ENCODE peak calls at places on chromosomes 6 and 20, in five cellular contexts. One of them, this sample, is unnamed.

GRCh38 chr20:63342561-63343459 is 18.3 kb downstream of the CHRNA4 start:
- DNase-seq in PC-9: no peak
- DNase-seq in CD8-positive, alpha-beta T cell: no peak
- DNase-seq in nephron progenitor cell: no peak
- DNase-seq in CD14-positive monocyte: no peak
- DNase-seq in this sample: no peak

GRCh38 chr6:159217595-159218275 is 48.5 kb downstream of the FNDC1 start:
- DNase-seq in PC-9: no peak
- DNase-seq in CD8-positive, alpha-beta T cell: no peak
- DNase-seq in nephron progenitor cell: peak
- DNase-seq in CD14-positive monocyte: no peak
- DNase-seq in this sample: peak

GRCh38 chr6:130583268-130583667 is 217.5 kb downstream of the TMEM200A start:
- DNase-seq in PC-9: no peak
- DNase-seq in CD8-positive, alpha-beta T cell: no peak
- DNase-seq in nephron progenitor cell: no peak
- DNase-seq in CD14-positive monocyte: no peak
- DNase-seq in this sample: no peak

GRCh38 chr20:41643504-41643938 is 25.3 kb upstream of the CHD6 start:
- DNase-seq in PC-9: peak
- DNase-seq in CD8-positive, alpha-beta T cell: no peak
- DNase-seq in nephron progenitor cell: no peak
- DNase-seq in CD14-positive monocyte: no peak
- DNase-seq in this sample: peak

GRCh38 chr6:89976141-89977020 is 82.1 kb downstream of the GJA10 start:
- DNase-seq in PC-9: no peak
- DNase-seq in CD8-positive, alpha-beta T cell: no peak
- DNase-seq in nephron progenitor cell: no peak
- DNase-seq in CD14-positive monocyte: no peak
- DNase-seq in this sample: no peak

GRCh38 chr6:149289192-149289741 is 28.2 kb upstream of the TAB2 start:
- DNase-seq in PC-9: no peak
- DNase-seq in CD8-positive, alpha-beta T cell: no peak
- DNase-seq in nephron progenitor cell: no peak
- DNase-seq in CD14-positive monocyte: no peak
- DNase-seq in this sample: no peak

GRCh38 chr6:43113431-43114260 is 37.5 kb downstream of the PTK7 start:
- DNase-seq in PC-9: no peak
- DNase-seq in CD8-positive, alpha-beta T cell: no peak
- DNase-seq in nephron progenitor cell: no peak
- DNase-seq in CD14-positive monocyte: no peak
- DNase-seq in this sample: no peak

GRCh38 chr6:162706236-162706635 is 21.3 kb downstream of the PRKN start:
- DNase-seq in PC-9: no peak
- DNase-seq in CD8-positive, alpha-beta T cell: no peak
- DNase-seq in nephron progenitor cell: no peak
- DNase-seq in CD14-positive monocyte: no peak
- DNase-seq in this sample: no peak

GRCh38 chr6:122154912-122155516 is 244.4 kb upstream of the HSF2 start:
- DNase-seq in PC-9: no peak
- DNase-seq in CD8-positive, alpha-beta T cell: no peak
- DNase-seq in nephron progenitor cell: no peak
- DNase-seq in CD14-positive monocyte: no peak
- DNase-seq in this sample: no peak

GRCh38 chr6:36235309-36235708 is 34.6 kb upstream of the PNPLA1 start:
- DNase-seq in PC-9: no peak
- DNase-seq in CD8-positive, alpha-beta T cell: no peak
- DNase-seq in nephron progenitor cell: no peak
- DNase-seq in CD14-positive monocyte: no peak
- DNase-seq in this sample: no peak

GRCh38 chr20:5020760-5021159 is 19.4 kb upstream of the SLC23A2 start:
- DNase-seq in PC-9: no peak
- DNase-seq in CD8-positive, alpha-beta T cell: no peak
- DNase-seq in nephron progenitor cell: no peak
- DNase-seq in CD14-positive monocyte: no peak
- DNase-seq in this sample: no peak

GRCh38 chr6:29647927-29648642 is 8.8 kb upstream of the MOG start:
- DNase-seq in PC-9: peak
- DNase-seq in CD8-positive, alpha-beta T cell: no peak
- DNase-seq in nephron progenitor cell: no peak
- DNase-seq in CD14-positive monocyte: no peak
- DNase-seq in this sample: no peak

GRCh38 chr20:3101737-3102574 is 17.4 kb upstream of the AVP start:
- DNase-seq in PC-9: no peak
- DNase-seq in CD8-positive, alpha-beta T cell: peak
- DNase-seq in nephron progenitor cell: no peak
- DNase-seq in CD14-positive monocyte: peak
- DNase-seq in this sample: no peak

GRCh38 chr6:14046476-14047068 is 71.0 kb upstream of the CD83 start:
- DNase-seq in PC-9: peak
- DNase-seq in CD8-positive, alpha-beta T cell: peak
- DNase-seq in nephron progenitor cell: peak
- DNase-seq in CD14-positive monocyte: no peak
- DNase-seq in this sample: no peak

GRCh38 chr6:71529769-71530168 is 241.2 kb downstream of the OGFRL1 start:
- DNase-seq in PC-9: no peak
- DNase-seq in CD8-positive, alpha-beta T cell: no peak
- DNase-seq in nephron progenitor cell: no peak
- DNase-seq in CD14-positive monocyte: no peak
- DNase-seq in this sample: no peak

GRCh38 chr20:31987744-31988143 is 19.8 kb downstream of the XKR7 start:
- DNase-seq in PC-9: no peak
- DNase-seq in CD8-positive, alpha-beta T cell: no peak
- DNase-seq in nephron progenitor cell: no peak
- DNase-seq in CD14-positive monocyte: no peak
- DNase-seq in this sample: peak

GRCh38 chr6:63578757-63579156 is 6.5 kb downstream of the LOC128125822 start:
- DNase-seq in PC-9: no peak
- DNase-seq in CD8-positive, alpha-beta T cell: no peak
- DNase-seq in nephron progenitor cell: no peak
- DNase-seq in CD14-positive monocyte: no peak
- DNase-seq in this sample: no peak

GRCh38 chr6:144855812-144856531 is 570.8 kb downstream of the UTRN start:
- DNase-seq in PC-9: no peak
- DNase-seq in CD8-positive, alpha-beta T cell: no peak
- DNase-seq in nephron progenitor cell: no peak
- DNase-seq in CD14-positive monocyte: no peak
- DNase-seq in this sample: no peak

GRCh38 chr6:116371384-116372209 is 850 bp downstream of the DSE start:
- DNase-seq in PC-9: peak
- DNase-seq in CD8-positive, alpha-beta T cell: no peak
- DNase-seq in nephron progenitor cell: peak
- DNase-seq in CD14-positive monocyte: peak
- DNase-seq in this sample: no peak

GRCh38 chr20:37901667-37902503 is 1.0 kb upstream of the VSTM2L start:
- DNase-seq in PC-9: no peak
- DNase-seq in CD8-positive, alpha-beta T cell: no peak
- DNase-seq in nephron progenitor cell: peak
- DNase-seq in CD14-positive monocyte: no peak
- DNase-seq in this sample: peak

GRCh38 chr6:16982827-16983226 is 119.0 kb upstream of the STMND1 start:
- DNase-seq in PC-9: no peak
- DNase-seq in CD8-positive, alpha-beta T cell: no peak
- DNase-seq in nephron progenitor cell: no peak
- DNase-seq in CD14-positive monocyte: no peak
- DNase-seq in this sample: no peak

GRCh38 chr6:136566851-136567250 is 16.6 kb upstream of the MAP7 start:
- DNase-seq in PC-9: no peak
- DNase-seq in CD8-positive, alpha-beta T cell: no peak
- DNase-seq in nephron progenitor cell: no peak
- DNase-seq in CD14-positive monocyte: no peak
- DNase-seq in this sample: no peak

GRCh38 chr6:140002406-140003022 is 628.1 kb upstream of the CITED2 start:
- DNase-seq in PC-9: no peak
- DNase-seq in CD8-positive, alpha-beta T cell: no peak
- DNase-seq in nephron progenitor cell: no peak
- DNase-seq in CD14-positive monocyte: no peak
- DNase-seq in this sample: no peak

GRCh38 chr20:51044796-51045195 is 21.9 kb upstream of the KCNG1 start:
- DNase-seq in PC-9: no peak
- DNase-seq in CD8-positive, alpha-beta T cell: no peak
- DNase-seq in nephron progenitor cell: no peak
- DNase-seq in CD14-positive monocyte: no peak
- DNase-seq in this sample: no peak

GRCh38 chr6:47042238-47042843 is at the start of gene ADGRF1:
- DNase-seq in PC-9: peak
- DNase-seq in CD8-positive, alpha-beta T cell: no peak
- DNase-seq in nephron progenitor cell: peak
- DNase-seq in CD14-positive monocyte: no peak
- DNase-seq in this sample: no peak

GRCh38 chr6:88916615-88917198 is 46.7 kb downstream of the RNGTT start:
- DNase-seq in PC-9: no peak
- DNase-seq in CD8-positive, alpha-beta T cell: no peak
- DNase-seq in nephron progenitor cell: no peak
- DNase-seq in CD14-positive monocyte: no peak
- DNase-seq in this sample: no peak

GRCh38 chr6:88920088-88920487 is 43.3 kb downstream of the RNGTT start:
- DNase-seq in PC-9: no peak
- DNase-seq in CD8-positive, alpha-beta T cell: no peak
- DNase-seq in nephron progenitor cell: no peak
- DNase-seq in CD14-positive monocyte: no peak
- DNase-seq in this sample: no peak

GRCh38 chr6:88921734-88922133 is 41.7 kb downstream of the RNGTT start:
- DNase-seq in PC-9: no peak
- DNase-seq in CD8-positive, alpha-beta T cell: no peak
- DNase-seq in nephron progenitor cell: no peak
- DNase-seq in CD14-positive monocyte: no peak
- DNase-seq in this sample: no peak

GRCh38 chr6:88920777-88921728 is 42.4 kb downstream of the RNGTT start:
- DNase-seq in PC-9: no peak
- DNase-seq in CD8-positive, alpha-beta T cell: no peak
- DNase-seq in nephron progenitor cell: no peak
- DNase-seq in CD14-positive monocyte: no peak
- DNase-seq in this sample: no peak

DNA sequence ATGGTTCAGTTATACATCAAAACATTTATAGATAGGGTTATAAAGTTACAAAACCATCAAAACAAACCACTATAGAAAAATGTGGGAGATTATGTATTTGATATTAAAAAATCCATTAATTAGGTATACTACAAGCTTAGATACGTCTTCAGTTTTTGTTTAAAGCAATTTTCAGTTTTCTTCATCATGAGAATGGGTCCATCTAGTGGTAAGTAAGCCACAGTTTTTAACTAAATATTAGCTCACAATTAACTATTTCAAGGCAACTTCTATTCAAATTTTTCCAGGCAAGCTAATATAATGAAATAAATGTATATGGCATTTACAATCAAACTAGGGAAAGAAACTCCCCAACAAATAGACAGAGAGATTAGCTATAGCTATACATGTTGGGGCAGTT is 44.4 kb downstream of the RNGTT start:
- DNase-seq in PC-9: no peak
- DNase-seq in CD8-positive, alpha-beta T cell: no peak
- DNase-seq in nephron progenitor cell: no peak
- DNase-seq in CD14-positive monocyte: no peak
- DNase-seq in this sample: no peak
- TF ChIP-seq CTCF in PC-9: no peak
- TF ChIP-seq CTCF in CD8-positive, alpha-beta T cell: no peak
- TF ChIP-seq CTCF in nephron progenitor cell: no peak
- TF ChIP-seq CTCF in CD14-positive monocyte: peak
- TF ChIP-seq CTCF in this sample: peak

GRCh38 chr6:93419304-93420162 is at the start of gene EPHA7:
- DNase-seq in PC-9: peak
- DNase-seq in CD8-positive, alpha-beta T cell: no peak
- DNase-seq in nephron progenitor cell: peak
- DNase-seq in CD14-positive monocyte: no peak
- DNase-seq in this sample: no peak

GRCh38 chr6:93418448-93419303 is 683 bp downstream of the EPHA7 start:
- DNase-seq in PC-9: no peak
- DNase-seq in CD8-positive, alpha-beta T cell: no peak
- DNase-seq in nephron progenitor cell: peak
- DNase-seq in CD14-positive monocyte: no peak
- DNase-seq in this sample: no peak

GRCh38 chr6:93416575-93417420 is 2.6 kb downstream of the EPHA7 start:
- DNase-seq in PC-9: no peak
- DNase-seq in CD8-positive, alpha-beta T cell: no peak
- DNase-seq in nephron progenitor cell: peak
- DNase-seq in CD14-positive monocyte: no peak
- DNase-seq in this sample: no peak

GRCh38 chr6:93418113-93418447 is 1.3 kb downstream of the EPHA7 start:
- DNase-seq in PC-9: no peak
- DNase-seq in CD8-positive, alpha-beta T cell: no peak
- DNase-seq in nephron progenitor cell: no peak
- DNase-seq in CD14-positive monocyte: no peak
- DNase-seq in this sample: no peak

GRCh38 chr6:93417421-93417996 is 1.9 kb downstream of the EPHA7 start:
- DNase-seq in PC-9: no peak
- DNase-seq in CD8-positive, alpha-beta T cell: no peak
- DNase-seq in nephron progenitor cell: peak
- DNase-seq in CD14-positive monocyte: no peak
- DNase-seq in this sample: no peak
- TF ChIP-seq CTCF in PC-9: no peak
- TF ChIP-seq CTCF in CD8-positive, alpha-beta T cell: no peak
- TF ChIP-seq CTCF in nephron progenitor cell: no peak
- TF ChIP-seq CTCF in CD14-positive monocyte: no peak
- TF ChIP-seq CTCF in this sample: peak

GRCh38 chr20:58447733-58448391 is 58.8 kb downstream of the VAPB start:
- DNase-seq in PC-9: no peak
- DNase-seq in CD8-positive, alpha-beta T cell: peak
- DNase-seq in nephron progenitor cell: peak
- DNase-seq in CD14-positive monocyte: no peak
- DNase-seq in this sample: no peak

GRCh38 chr20:58446938-58447265 is 57.9 kb downstream of the VAPB start:
- DNase-seq in PC-9: no peak
- DNase-seq in CD8-positive, alpha-beta T cell: no peak
- DNase-seq in nephron progenitor cell: no peak
- DNase-seq in CD14-positive monocyte: no peak
- DNase-seq in this sample: no peak

GRCh38 chr20:58449703-58450138 is 60.7 kb downstream of the VAPB start:
- DNase-seq in PC-9: no peak
- DNase-seq in CD8-positive, alpha-beta T cell: no peak
- DNase-seq in nephron progenitor cell: no peak
- DNase-seq in CD14-positive monocyte: no peak
- DNase-seq in this sample: no peak

GRCh38 chr20:58450259-58450658 is 61.2 kb downstream of the VAPB start:
- DNase-seq in PC-9: no peak
- DNase-seq in CD8-positive, alpha-beta T cell: no peak
- DNase-seq in nephron progenitor cell: no peak
- DNase-seq in CD14-positive monocyte: no peak
- DNase-seq in this sample: no peak

DNA sequence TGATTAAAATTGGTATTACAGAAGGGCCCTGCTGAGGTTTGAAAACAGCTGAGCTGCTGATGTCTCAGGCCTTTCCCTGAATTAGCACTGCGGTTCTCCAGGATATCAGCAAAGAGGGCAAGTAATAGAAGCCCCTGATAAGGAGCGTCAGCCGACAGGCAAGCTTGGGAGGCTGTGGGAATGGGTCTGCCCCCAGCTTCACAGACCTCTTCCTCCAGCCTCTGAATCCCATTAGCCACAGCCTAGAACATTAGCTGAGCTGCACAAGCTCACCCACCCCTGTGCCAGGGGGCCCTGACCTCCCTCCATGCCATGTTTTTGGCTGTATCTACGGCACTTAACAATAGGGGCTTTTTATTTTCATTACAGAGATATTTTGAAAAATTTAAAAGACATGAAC is 59.9 kb downstream of the VAPB start:
- DNase-seq in PC-9: no peak
- DNase-seq in CD8-positive, alpha-beta T cell: no peak
- DNase-seq in nephron progenitor cell: no peak
- DNase-seq in CD14-positive monocyte: no peak
- DNase-seq in this sample: no peak
- TF ChIP-seq CTCF in PC-9: no peak
- TF ChIP-seq CTCF in CD8-positive, alpha-beta T cell: no peak
- TF ChIP-seq CTCF in nephron progenitor cell: no peak
- TF ChIP-seq CTCF in CD14-positive monocyte: no peak
- TF ChIP-seq CTCF in this sample: no peak

GRCh38 chr6:117776441-117776840 is 101.2 kb downstream of the NUS1 start:
- DNase-seq in PC-9: no peak
- DNase-seq in CD8-positive, alpha-beta T cell: no peak
- DNase-seq in nephron progenitor cell: no peak
- DNase-seq in CD14-positive monocyte: no peak
- DNase-seq in this sample: no peak
- TF ChIP-seq CTCF in PC-9: no peak
- TF ChIP-seq CTCF in CD8-positive, alpha-beta T cell: no peak
- TF ChIP-seq CTCF in nephron progenitor cell: peak
- TF ChIP-seq CTCF in CD14-positive monocyte: peak
- TF ChIP-seq CTCF in this sample: peak

This sample was measured in epithelial cell of proximal tubule.